ENCODE peak calls at places on chromosomes 13 and 19, in seven cellular contexts. One of them, this sample, is unnamed.

GRCh38 chr19:41531438-41532311 is 44.3 kb upstream of the CEACAM21 start:
- ATAC-seq in HepG2: no peak
- ATAC-seq in upper lobe of left lung: peak; percentile 93
- ATAC-seq in GM12878: peak; percentile 61
- ATAC-seq in right lobe of liver: peak; percentile 86
- ATAC-seq in A549: peak; percentile 86
- ATAC-seq in body of pancreas: peak; percentile 80
- ATAC-seq in this sample: peak; percentile 91

GRCh38 chr19:11458236-11458900 is 22.5 kb downstream of the ELAVL3 start:
- ATAC-seq in A549: no peak
- ATAC-seq in right lobe of liver: no peak
- ATAC-seq in body of pancreas: no peak
- ATAC-seq in upper lobe of left lung: no peak
- ATAC-seq in GM12878: no peak
- ATAC-seq in HepG2: no peak
- ATAC-seq in this sample: no peak

GRCh38 chr13:114228176-114228575 is 6.5 kb upstream of the CDC16 start:
- ATAC-seq in A549: no peak
- ATAC-seq in HepG2: no peak
- ATAC-seq in GM12878: no peak
- ATAC-seq in body of pancreas: no peak
- ATAC-seq in right lobe of liver: peak; percentile 84
- ATAC-seq in upper lobe of left lung: no peak
- ATAC-seq in this sample: no peak

GRCh38 chr19:40147693-40148347 is 43.4 kb upstream of the MAP3K10 start:
- ATAC-seq in body of pancreas: no peak
- ATAC-seq in HepG2: no peak
- ATAC-seq in upper lobe of left lung: peak; percentile 88
- ATAC-seq in right lobe of liver: peak; percentile 36
- ATAC-seq in A549: peak; percentile 78
- ATAC-seq in GM12878: no peak
- ATAC-seq in this sample: peak; percentile 46

GRCh38 chr13:22121340-22121739 is 450.5 kb downstream of the FGF9 start:
- ATAC-seq in HepG2: no peak
- ATAC-seq in A549: no peak
- ATAC-seq in body of pancreas: no peak
- ATAC-seq in upper lobe of left lung: no peak
- ATAC-seq in GM12878: peak; percentile 79
- ATAC-seq in right lobe of liver: no peak
- ATAC-seq in this sample: no peak

GRCh38 chr19:4587527-4587926 is 28.0 kb upstream of the SEMA6B start:
- ATAC-seq in body of pancreas: no peak
- ATAC-seq in right lobe of liver: no peak
- ATAC-seq in A549: no peak
- ATAC-seq in GM12878: no peak
- ATAC-seq in upper lobe of left lung: no peak
- ATAC-seq in HepG2: no peak
- ATAC-seq in this sample: no peak

GRCh38 chr19:5966215-5966614 is 11.7 kb downstream of the RANBP3 start:
- ATAC-seq in A549: no peak
- ATAC-seq in HepG2: no peak
- ATAC-seq in upper lobe of left lung: peak; percentile 62
- ATAC-seq in body of pancreas: no peak
- ATAC-seq in right lobe of liver: no peak
- ATAC-seq in GM12878: no peak
- ATAC-seq in this sample: peak; percentile 87

GRCh38 chr13:45178349-45179142 is 22.3 kb downstream of the KCTD4 start:
- ATAC-seq in GM12878: no peak
- ATAC-seq in upper lobe of left lung: no peak
- ATAC-seq in right lobe of liver: no peak
- ATAC-seq in HepG2: peak; percentile 75
- ATAC-seq in body of pancreas: no peak
- ATAC-seq in A549: peak; percentile 80
- ATAC-seq in this sample: no peak

GRCh38 chr13:43767351-43767901 is 19.3 kb downstream of the ENOX1 start:
- ATAC-seq in HepG2: no peak
- ATAC-seq in right lobe of liver: no peak
- ATAC-seq in GM12878: no peak
- ATAC-seq in A549: no peak
- ATAC-seq in body of pancreas: peak; percentile 73
- ATAC-seq in upper lobe of left lung: peak; percentile 71
- ATAC-seq in this sample: peak; percentile 75

GRCh38 chr13:76832258-76832988 is 53.8 kb downstream of the KCTD12 start:
- ATAC-seq in GM12878: no peak
- ATAC-seq in HepG2: no peak
- ATAC-seq in right lobe of liver: no peak
- ATAC-seq in A549: no peak
- ATAC-seq in body of pancreas: no peak
- ATAC-seq in upper lobe of left lung: no peak
- ATAC-seq in this sample: no peak

GRCh38 chr13:50106559-50106958 is 91.3 kb downstream of the KCNRG start:
- ATAC-seq in upper lobe of left lung: no peak
- ATAC-seq in A549: no peak
- ATAC-seq in right lobe of liver: no peak
- ATAC-seq in GM12878: peak; percentile 90
- ATAC-seq in HepG2: no peak
- ATAC-seq in body of pancreas: no peak
- ATAC-seq in this sample: no peak

GRCh38 chr13:100068532-100068931 is 20.4 kb upstream of the PCCA start:
- ATAC-seq in HepG2: no peak
- ATAC-seq in GM12878: no peak
- ATAC-seq in upper lobe of left lung: no peak
- ATAC-seq in body of pancreas: no peak
- ATAC-seq in A549: no peak
- ATAC-seq in right lobe of liver: peak; percentile 80
- ATAC-seq in this sample: no peak

GRCh38 chr13:40549500-40550094 is 116.8 kb downstream of the FOXO1 start:
- ATAC-seq in HepG2: peak; percentile 52
- ATAC-seq in A549: no peak
- ATAC-seq in upper lobe of left lung: peak; percentile 52
- ATAC-seq in right lobe of liver: peak; percentile 9
- ATAC-seq in body of pancreas: no peak
- ATAC-seq in GM12878: no peak
- ATAC-seq in this sample: peak; percentile 81

GRCh38 chr13:112097770-112098169 is 30.8 kb downstream of the SOX1 start:
- ATAC-seq in body of pancreas: no peak
- ATAC-seq in A549: no peak
- ATAC-seq in GM12878: no peak
- ATAC-seq in HepG2: no peak
- ATAC-seq in upper lobe of left lung: no peak
- ATAC-seq in right lobe of liver: no peak
- ATAC-seq in this sample: no peak

GRCh38 chr13:28534801-28535200 is 39.9 kb upstream of the FLT1 start:
- ATAC-seq in body of pancreas: no peak
- ATAC-seq in upper lobe of left lung: no peak
- ATAC-seq in GM12878: no peak
- ATAC-seq in right lobe of liver: no peak
- ATAC-seq in HepG2: no peak
- ATAC-seq in A549: no peak
- ATAC-seq in this sample: no peak

GRCh38 chr13:51806571-51806970 is 2.6 kb upstream of the DHRS12 start:
- ATAC-seq in A549: no peak
- ATAC-seq in HepG2: no peak
- ATAC-seq in right lobe of liver: no peak
- ATAC-seq in GM12878: no peak
- ATAC-seq in upper lobe of left lung: no peak
- ATAC-seq in body of pancreas: peak; percentile 22
- ATAC-seq in this sample: no peak

GRCh38 chr13:51805313-51805712 is 1.4 kb upstream of the DHRS12 start:
- ATAC-seq in body of pancreas: no peak
- ATAC-seq in GM12878: no peak
- ATAC-seq in upper lobe of left lung: no peak
- ATAC-seq in right lobe of liver: no peak
- ATAC-seq in HepG2: no peak
- ATAC-seq in A549: no peak
- ATAC-seq in this sample: no peak

GRCh38 chr13:51808811-51809210 is 4.8 kb upstream of the DHRS12 start:
- ATAC-seq in A549: no peak
- ATAC-seq in right lobe of liver: no peak
- ATAC-seq in GM12878: no peak
- ATAC-seq in upper lobe of left lung: no peak
- ATAC-seq in body of pancreas: no peak
- ATAC-seq in HepG2: no peak
- ATAC-seq in this sample: no peak

GRCh38 chr13:51805925-51806324 is 2.0 kb upstream of the DHRS12 start:
- ATAC-seq in A549: no peak
- ATAC-seq in HepG2: no peak
- ATAC-seq in body of pancreas: no peak
- ATAC-seq in GM12878: no peak
- ATAC-seq in right lobe of liver: no peak
- ATAC-seq in upper lobe of left lung: no peak
- ATAC-seq in this sample: no peak

DNA sequence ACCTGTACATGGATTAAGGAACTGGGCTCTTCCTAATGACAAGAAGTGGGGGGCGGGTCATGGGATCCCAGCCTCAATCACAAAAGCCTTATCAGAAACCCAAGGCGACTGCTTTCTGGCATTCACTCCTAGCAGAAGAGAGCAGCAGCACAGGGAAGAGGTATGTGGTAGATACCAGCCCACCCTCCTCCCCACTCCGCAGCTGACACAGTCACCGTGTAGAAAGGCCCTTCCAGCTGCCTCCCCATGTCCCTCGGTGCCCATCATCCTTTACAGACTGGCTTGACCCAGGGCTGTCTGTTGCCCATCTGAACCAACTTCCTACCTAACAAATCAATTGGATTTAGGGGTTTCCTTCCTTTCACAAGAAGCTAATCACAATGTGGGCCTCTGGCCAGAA is 3.1 kb upstream of the DHRS12 start:
- ATAC-seq in right lobe of liver: no peak
- ATAC-seq in upper lobe of left lung: no peak
- ATAC-seq in GM12878: no peak
- ATAC-seq in HepG2: no peak
- ATAC-seq in A549: no peak
- ATAC-seq in body of pancreas: no peak
- ATAC-seq in this sample: no peak
- TF ChIP-seq POLR2A in right lobe of liver: no peak
- TF ChIP-seq POLR2A in upper lobe of left lung: no peak
- TF ChIP-seq POLR2A in GM12878: no peak
- TF ChIP-seq POLR2A in HepG2: no peak
- TF ChIP-seq POLR2A in A549: no peak
- TF ChIP-seq POLR2A in body of pancreas: no peak
- TF ChIP-seq POLR2A in this sample: no peak

GRCh38 chr19:13884726-13885591 is 8.0 kb downstream of the NANOS3 start:
- ATAC-seq in HepG2: no peak
- ATAC-seq in GM12878: no peak
- ATAC-seq in A549: no peak
- ATAC-seq in right lobe of liver: peak; percentile 25
- ATAC-seq in body of pancreas: peak; percentile 86
- ATAC-seq in upper lobe of left lung: no peak
- ATAC-seq in this sample: no peak
- TF ChIP-seq POLR2A in HepG2: no peak
- TF ChIP-seq POLR2A in GM12878: no peak
- TF ChIP-seq POLR2A in A549: no peak
- TF ChIP-seq POLR2A in right lobe of liver: no peak
- TF ChIP-seq POLR2A in body of pancreas: peak; percentile 91
- TF ChIP-seq POLR2A in upper lobe of left lung: no peak
- TF ChIP-seq POLR2A in this sample: no peak

GRCh38 chr13:36817996-36818395 is 1.0 kb upstream of the RFXAP start:
- ATAC-seq in upper lobe of left lung: no peak
- ATAC-seq in right lobe of liver: no peak
- ATAC-seq in GM12878: no peak
- ATAC-seq in HepG2: no peak
- ATAC-seq in A549: no peak
- ATAC-seq in body of pancreas: no peak
- ATAC-seq in this sample: no peak

GRCh38 chr13:36819811-36820140 is 754 bp downstream of the RFXAP start:
- ATAC-seq in right lobe of liver: peak; percentile 12
- ATAC-seq in A549: peak; percentile 31
- ATAC-seq in body of pancreas: peak; percentile 6
- ATAC-seq in upper lobe of left lung: peak; percentile 5
- ATAC-seq in GM12878: peak; percentile 23
- ATAC-seq in HepG2: peak; percentile 16
- ATAC-seq in this sample: no peak

GRCh38 chr13:36820222-36820621 is 1.2 kb downstream of the RFXAP start:
- ATAC-seq in right lobe of liver: no peak
- ATAC-seq in A549: no peak
- ATAC-seq in HepG2: peak; percentile 9
- ATAC-seq in upper lobe of left lung: no peak
- ATAC-seq in body of pancreas: no peak
- ATAC-seq in GM12878: peak; percentile 60
- ATAC-seq in this sample: no peak

GRCh38 chr13:36819064-36819810 is at the start of gene RFXAP:
- ATAC-seq in body of pancreas: peak; percentile 98
- ATAC-seq in GM12878: peak; percentile 87
- ATAC-seq in A549: peak; percentile 95
- ATAC-seq in right lobe of liver: peak; percentile 99
- ATAC-seq in upper lobe of left lung: peak; percentile 99
- ATAC-seq in HepG2: peak; percentile 93
- ATAC-seq in this sample: peak; percentile 97

GRCh38 chr13:36818483-36819063 is 449 bp upstream of the RFXAP start:
- ATAC-seq in body of pancreas: peak; percentile 13
- ATAC-seq in upper lobe of left lung: no peak
- ATAC-seq in A549: peak; percentile 11
- ATAC-seq in GM12878: no peak
- ATAC-seq in right lobe of liver: peak; percentile 16
- ATAC-seq in HepG2: peak; percentile 15
- ATAC-seq in this sample: peak; percentile 1
- TF ChIP-seq POLR2A in body of pancreas: no peak
- TF ChIP-seq POLR2A in upper lobe of left lung: no peak
- TF ChIP-seq POLR2A in A549: no peak
- TF ChIP-seq POLR2A in GM12878: no peak
- TF ChIP-seq POLR2A in right lobe of liver: no peak
- TF ChIP-seq POLR2A in HepG2: no peak
- TF ChIP-seq POLR2A in this sample: no peak

GRCh38 chr19:13956365-13956744 is 4.0 kb downstream of the DCAF15 start:
- ATAC-seq in HepG2: no peak
- ATAC-seq in upper lobe of left lung: no peak
- ATAC-seq in right lobe of liver: no peak
- ATAC-seq in body of pancreas: no peak
- ATAC-seq in A549: no peak
- ATAC-seq in GM12878: no peak
- ATAC-seq in this sample: no peak

GRCh38 chr19:13958043-13958442 is 5.7 kb downstream of the DCAF15 start:
- ATAC-seq in upper lobe of left lung: no peak
- ATAC-seq in A549: no peak
- ATAC-seq in HepG2: no peak
- ATAC-seq in right lobe of liver: no peak
- ATAC-seq in body of pancreas: no peak
- ATAC-seq in GM12878: no peak
- ATAC-seq in this sample: no peak

GRCh38 chr19:13955662-13956364 is 3.5 kb downstream of the DCAF15 start:
- ATAC-seq in A549: no peak
- ATAC-seq in right lobe of liver: no peak
- ATAC-seq in body of pancreas: no peak
- ATAC-seq in GM12878: no peak
- ATAC-seq in HepG2: no peak
- ATAC-seq in upper lobe of left lung: no peak
- ATAC-seq in this sample: no peak

GRCh38 chr19:13959141-13959961 is 7.0 kb downstream of the DCAF15 start:
- ATAC-seq in A549: no peak
- ATAC-seq in right lobe of liver: no peak
- ATAC-seq in upper lobe of left lung: no peak
- ATAC-seq in HepG2: no peak
- ATAC-seq in body of pancreas: no peak
- ATAC-seq in GM12878: no peak
- ATAC-seq in this sample: no peak

DNA sequence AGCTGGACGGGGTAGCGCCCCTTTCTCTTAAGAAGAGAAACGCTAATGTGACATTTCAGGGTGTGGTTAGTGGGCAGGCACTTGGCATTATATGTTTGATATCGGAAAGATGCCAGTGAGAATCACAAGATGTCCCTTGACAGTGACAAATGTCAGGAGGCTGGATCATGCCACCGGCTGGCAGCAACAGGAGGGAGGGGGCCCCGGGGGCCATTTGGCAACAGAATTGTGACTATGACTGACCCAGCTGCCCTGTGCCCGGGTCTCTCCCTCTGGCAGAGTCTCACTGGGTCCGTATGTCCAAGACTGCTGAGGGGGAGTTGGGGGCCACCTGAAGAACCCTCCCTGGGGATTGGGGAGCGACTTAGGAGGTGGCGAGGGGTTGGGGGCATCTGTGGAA is 4.8 kb downstream of the DCAF15 start:
- ATAC-seq in right lobe of liver: no peak
- ATAC-seq in upper lobe of left lung: no peak
- ATAC-seq in A549: no peak
- ATAC-seq in body of pancreas: no peak
- ATAC-seq in GM12878: no peak
- ATAC-seq in HepG2: no peak
- ATAC-seq in this sample: no peak
- TF ChIP-seq POLR2A in right lobe of liver: no peak
- TF ChIP-seq POLR2A in upper lobe of left lung: no peak
- TF ChIP-seq POLR2A in A549: no peak
- TF ChIP-seq POLR2A in body of pancreas: no peak
- TF ChIP-seq POLR2A in GM12878: no peak
- TF ChIP-seq POLR2A in HepG2: no peak
- TF ChIP-seq POLR2A in this sample: no peak